ENCODE peak calls at places on chromosome 6, in nine cellular contexts. J, L, I, H, K, R, M, S and F are unnamed samples.

GRCh38 chr6:83252717-83253116 is 59.6 kb downstream of the RWDD2A start:
- DNase-seq in J (no peak), L (no peak), I (peak), H (peak), K (no peak), R (peak), M (no peak), S (no peak), F (peak)

GRCh38 chr6:43089874-43090556 is 13.9 kb downstream of the PTK7 start:
- DNase-seq in J (no peak), L (no peak), I (no peak), H (no peak), K (no peak), R (no peak), M (no peak), S (no peak), F (no peak)

GRCh38 chr6:168905451-168906090 is 348.1 kb downstream of the THBS2 start:
- DNase-seq in J (no peak), L (no peak), I (no peak), H (peak), K (no peak), R (no peak), M (no peak), S (no peak), F (peak)

GRCh38 chr6:134287863-134288537 is 29.9 kb downstream of the SGK1 start:
- DNase-seq in J (no peak), L (no peak), I (no peak), H (peak), K (no peak), R (no peak), M (no peak), S (no peak), F (no peak)

GRCh38 chr6:38501931-38502330 is 137.8 kb downstream of the BTBD9 start:
- DNase-seq in J (no peak), L (no peak), I (no peak), H (no peak), K (no peak), R (no peak), M (no peak), S (no peak), F (no peak)

GRCh38 chr6:15433517-15433874 is 187.6 kb downstream of the JARID2 start:
- DNase-seq in J (no peak), L (no peak), I (no peak), H (no peak), K (no peak), R (no peak), M (no peak), S (no peak), F (no peak)

GRCh38 chr6:33015798-33016197 is 6.4 kb upstream of the HLA-DOA start:
- DNase-seq in J (no peak), L (no peak), I (no peak), H (no peak), K (no peak), R (no peak), M (no peak), S (no peak), F (no peak)

GRCh38 chr6:39365281-39366074 is 43.0 kb upstream of the KCNK16 start:
- DNase-seq in J (no peak), L (no peak), I (no peak), H (peak), K (no peak), R (peak), M (no peak), S (no peak), F (peak)

GRCh38 chr6:85453490-85453889 is 3.6 kb downstream of the NT5E start:
- DNase-seq in J (no peak), L (no peak), I (no peak), H (no peak), K (no peak), R (no peak), M (peak), S (no peak), F (no peak)

GRCh38 chr6:160276126-160276525 is 17.5 kb upstream of the SLC22A2 start:
- DNase-seq in J (no peak), L (no peak), I (no peak), H (no peak), K (no peak), R (no peak), M (no peak), S (no peak), F (no peak)

GRCh38 chr6:15384901-15385300 is 139.0 kb downstream of the JARID2 start:
- DNase-seq in J (no peak), L (no peak), I (no peak), H (no peak), K (no peak), R (no peak), M (no peak), S (no peak), F (no peak)

DNA sequence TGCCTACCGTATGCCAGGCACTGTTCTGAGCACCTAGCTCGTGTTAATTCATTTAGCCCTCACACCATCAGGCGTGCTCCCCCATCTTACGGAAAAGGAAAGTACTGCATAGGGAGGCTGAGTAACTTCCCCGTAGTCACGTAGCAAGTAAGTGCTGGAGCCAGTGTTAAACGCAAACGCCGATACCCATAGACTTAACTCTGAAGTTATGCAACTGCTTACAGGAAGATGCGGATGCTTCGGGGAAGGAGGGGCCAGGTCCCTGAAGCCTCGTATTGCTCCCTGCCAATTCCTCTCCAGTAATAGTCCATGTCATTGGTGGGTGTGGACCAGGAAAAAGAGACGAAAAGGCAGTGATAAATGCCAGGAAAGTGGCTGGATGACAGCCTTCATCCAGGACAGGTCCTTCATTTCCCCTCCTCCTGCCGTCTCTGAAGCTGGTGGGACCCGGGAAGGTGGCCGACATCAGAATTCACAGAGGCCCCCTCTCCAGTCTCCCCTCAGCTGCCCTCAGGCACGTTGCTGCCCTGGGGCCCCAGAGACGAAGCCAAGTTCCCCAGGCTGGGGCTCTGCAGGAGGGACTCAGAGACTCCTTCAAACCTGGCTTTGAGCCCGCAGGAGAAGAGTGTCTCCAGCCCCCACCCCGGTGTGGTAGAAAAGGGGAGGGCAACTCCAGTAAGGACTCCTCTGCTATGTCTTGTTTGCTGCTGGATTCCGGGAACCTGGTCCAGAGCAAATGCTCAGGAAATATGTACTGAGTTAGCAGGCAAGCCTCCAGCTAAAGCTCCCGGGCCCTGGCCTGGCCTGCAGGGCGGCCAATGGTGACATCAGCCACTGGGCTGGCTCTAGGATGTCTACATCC is 37.7 kb downstream of the RAB44 start:
- DNase-seq in J (no peak), L (peak), I (no peak), H (peak), K (no peak), R (peak), M (no peak), S (peak), F (no peak)
- TF ChIP-seq CTCF in J (no peak), L (no peak), I (no peak), H (peak), K (no peak), R (no peak), M (no peak), S (no peak), F (no peak)

GRCh38 chr6:128295670-128296069 is 224.7 kb downstream of the PTPRK start:
- DNase-seq in J (no peak), L (no peak), I (no peak), H (no peak), K (no peak), R (no peak), M (no peak), S (no peak), F (no peak)
- TF ChIP-seq CTCF in J (no peak), L (no peak), I (no peak), H (peak), K (no peak), R (no peak), M (peak), S (no peak), F (no peak)

DNA sequence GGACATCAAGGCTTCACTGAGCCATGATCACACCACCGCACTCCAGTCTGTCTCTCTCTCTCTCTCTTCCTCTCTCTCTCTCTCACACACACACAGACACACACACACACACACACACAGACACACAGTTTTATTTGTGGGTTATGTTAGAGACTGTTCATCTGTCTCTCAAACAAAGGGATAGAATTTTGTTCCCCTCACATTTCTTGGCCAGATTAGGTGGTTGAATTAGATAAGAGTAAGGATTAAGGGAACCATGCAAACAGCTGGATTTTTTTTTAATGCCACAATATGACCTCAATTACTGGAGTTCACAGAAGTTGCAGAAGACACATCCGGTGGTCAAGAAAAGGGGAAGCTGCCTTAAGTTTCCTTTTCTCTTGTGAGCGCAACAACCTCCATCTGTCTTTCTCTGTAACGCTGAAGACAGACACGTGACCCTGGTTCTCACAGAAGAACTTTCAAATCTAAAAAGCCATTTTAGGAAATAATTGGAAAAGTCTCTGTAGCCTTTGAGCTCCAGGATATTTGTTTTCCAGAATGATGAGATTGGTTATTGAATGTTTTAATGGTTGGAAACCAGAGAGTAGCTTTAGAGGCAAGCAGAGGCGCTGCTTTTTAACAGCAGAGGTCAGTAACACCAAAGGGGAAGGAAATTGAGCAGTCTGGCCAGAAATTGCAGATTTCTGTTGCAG is 33.0 kb upstream of the LGSN start:
- DNase-seq in J (no peak), L (peak), I (no peak), H (peak), K (peak), R (peak), M (no peak), S (no peak), F (peak)
- TF ChIP-seq CTCF in J (no peak), L (peak), I (peak), H (peak), K (peak), R (peak), M (peak), S (peak), F (peak)

GRCh38 chr6:90178294-90178678 is 118.4 kb downstream of the BACH2 start:
- DNase-seq in J (no peak), L (no peak), I (no peak), H (no peak), K (no peak), R (no peak), M (no peak), S (no peak), F (no peak)

GRCh38 chr6:90177544-90178293 is 118.9 kb downstream of the BACH2 start:
- DNase-seq in J (no peak), L (no peak), I (no peak), H (no peak), K (no peak), R (no peak), M (no peak), S (no peak), F (no peak)

GRCh38 chr6:90175627-90176538 is 120.8 kb downstream of the BACH2 start:
- DNase-seq in J (peak), L (no peak), I (no peak), H (no peak), K (no peak), R (no peak), M (no peak), S (no peak), F (peak)

GRCh38 chr6:90180526-90180925 is 116.1 kb downstream of the BACH2 start:
- DNase-seq in J (no peak), L (no peak), I (no peak), H (no peak), K (no peak), R (no peak), M (no peak), S (no peak), F (no peak)

GRCh38 chr6:90179190-90180169 is 117.2 kb downstream of the BACH2 start:
- DNase-seq in J (no peak), L (no peak), I (no peak), H (peak), K (no peak), R (no peak), M (no peak), S (no peak), F (peak)
- TF ChIP-seq CTCF in J (peak), L (no peak), I (peak), H (peak), K (no peak), R (peak), M (peak), S (peak), F (peak)

DNA sequence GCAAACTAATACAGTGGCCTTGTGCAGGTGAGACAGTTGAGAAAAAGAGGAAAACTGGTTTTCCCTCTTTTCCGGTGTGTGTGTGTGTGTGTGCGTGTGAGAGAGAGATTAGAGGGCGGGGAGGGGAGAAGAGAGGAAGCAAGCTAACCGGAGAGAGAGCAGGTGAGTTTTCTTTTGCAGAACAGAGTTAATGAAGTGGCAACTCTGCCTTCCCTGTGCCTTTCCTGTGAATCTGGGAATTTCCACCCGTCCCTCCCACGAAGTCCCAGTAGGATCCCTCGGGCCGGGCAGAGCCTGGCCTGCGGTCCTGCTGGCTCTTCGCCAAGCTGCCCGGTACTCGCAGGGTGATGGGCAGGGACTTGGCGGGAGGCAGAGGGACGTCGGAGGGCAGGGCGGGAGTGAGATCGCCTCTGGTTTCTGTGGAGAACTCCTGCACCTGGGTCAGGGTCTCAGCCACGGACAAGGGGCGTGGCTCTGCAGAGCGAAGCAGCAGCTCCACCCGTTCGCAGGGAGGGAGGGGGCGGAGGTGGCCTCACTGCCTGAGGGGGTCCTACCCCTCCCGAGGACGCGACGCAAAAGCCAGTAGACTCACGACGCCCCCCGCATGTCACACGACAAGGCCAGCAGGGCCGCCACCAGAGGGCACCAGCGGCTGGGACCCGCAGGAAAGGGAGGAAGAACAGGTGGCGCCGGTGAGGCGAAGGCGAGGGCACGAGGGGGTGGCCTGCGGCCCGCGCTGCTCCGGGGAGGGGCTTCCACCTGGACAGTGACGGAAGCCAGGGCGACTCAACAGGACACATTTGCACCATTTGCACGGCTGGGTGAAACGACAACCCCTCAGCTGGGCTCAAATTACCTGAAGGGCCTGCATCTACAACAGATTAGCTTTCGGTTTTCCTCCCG is 51.2 kb upstream of the RNF182 start:
- DNase-seq in J (peak), L (peak), I (peak), H (peak), K (peak), R (no peak), M (peak), S (peak), F (peak)
- TF ChIP-seq CTCF in J (peak), L (peak), I (peak), H (peak), K (peak), R (peak), M (peak), S (peak), F (peak)

DNA sequence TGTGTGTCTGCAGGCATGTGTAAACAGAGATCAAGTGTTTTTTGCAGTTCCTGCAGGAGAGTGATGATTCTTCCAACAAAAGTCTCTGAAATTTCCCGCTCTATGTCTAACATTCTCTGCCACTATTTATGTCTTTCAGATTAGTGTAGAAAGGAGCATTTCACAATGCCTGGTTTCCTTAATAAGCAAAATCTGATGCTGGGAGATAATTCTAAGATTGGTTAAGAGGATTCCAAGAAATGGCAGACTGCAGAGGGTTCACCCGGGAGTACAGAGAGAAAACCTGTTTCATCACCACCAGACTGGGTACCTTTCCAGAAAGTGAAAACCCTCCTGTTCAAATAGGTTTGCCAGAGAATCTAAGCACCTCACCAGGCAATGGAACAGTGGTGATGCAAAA is 62.7 kb downstream of the FOXC1 start:
- DNase-seq in J (no peak), L (no peak), I (no peak), H (no peak), K (no peak), R (no peak), M (no peak), S (no peak), F (no peak)
- TF ChIP-seq CTCF in J (no peak), L (no peak), I (no peak), H (no peak), K (no peak), R (no peak), M (no peak), S (no peak), F (no peak)

DNA sequence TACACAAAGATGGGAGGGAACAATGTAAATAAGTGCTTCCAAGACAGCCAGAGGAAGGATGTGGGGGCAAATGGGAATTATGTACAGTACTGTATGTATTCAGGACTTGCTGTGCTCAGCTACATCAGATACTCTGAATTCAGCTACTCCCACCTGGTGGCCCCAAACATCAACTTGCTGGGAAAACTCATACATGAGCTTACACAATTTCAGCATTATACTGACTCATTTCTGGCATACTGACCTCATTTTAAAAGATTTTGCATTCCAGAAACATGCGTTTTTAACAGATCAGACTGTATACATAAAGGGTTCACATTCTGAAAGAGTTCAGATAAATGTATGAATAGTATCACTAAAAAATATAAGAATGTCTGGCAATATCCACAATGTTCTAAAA is 59.7 kb downstream of the GPX5 start:
- DNase-seq in J (no peak), L (no peak), I (no peak), H (peak), K (no peak), R (peak), M (no peak), S (no peak), F (peak)
- TF ChIP-seq CTCF in J (no peak), L (no peak), I (peak), H (peak), K (no peak), R (no peak), M (no peak), S (no peak), F (no peak)

GRCh38 chr6:125952764-125953501 is 3.6 kb upstream of the HINT3 start:
- DNase-seq in J (no peak), L (peak), I (no peak), H (peak), K (peak), R (no peak), M (no peak), S (no peak), F (peak)
- TF ChIP-seq CTCF in J (no peak), L (peak), I (peak), H (peak), K (peak), R (peak), M (peak), S (peak), F (peak)

GRCh38 chr6:149648148-149649145 is at the start of gene KATNA1:
- DNase-seq in J (peak), L (peak), I (peak), H (peak), K (peak), R (peak), M (peak), S (peak), F (peak)

GRCh38 chr6:149646599-149646998 is 1.9 kb downstream of the KATNA1 start:
- DNase-seq in J (no peak), L (no peak), I (no peak), H (no peak), K (no peak), R (no peak), M (no peak), S (no peak), F (no peak)

GRCh38 chr6:149651056-149651455 is 2.5 kb upstream of the KATNA1 start:
- DNase-seq in J (no peak), L (peak), I (no peak), H (no peak), K (peak), R (no peak), M (no peak), S (no peak), F (no peak)
- TF ChIP-seq CTCF in J (no peak), L (no peak), I (no peak), H (no peak), K (no peak), R (no peak), M (no peak), S (no peak), F (no peak)